ENCODE peak calls at places on chromosomes 11 and 22, in ten cellular contexts. X is activated naive CD4-positive, alpha-beta T cell treated with Interleukin-2 at 50 U/mL for 16 hours; D is left ventricle myocardium inferior; S is NCI-H345; C is neural progenitor cell; P is GM04503; L is NCI-H748 treated with DMSO at 0.1 percent for 48 hours; Z is sigmoid colon; H is B cell; V is activated CD4-positive, alpha-beta T cell treated with anti-CD3 and anti-CD28 coated beads, Interleukin-2, amount 50 U/mL, for 24 hours. Q is an unnamed sample.

GRCh38 chr22:28171713-28172112 is 252.7 kb upstream of the PITPNB start:
- DNase-seq in L (no peak), Z (no peak), S (no peak), P (no peak), D (no peak), V (no peak), H (no peak), X (no peak), C (no peak), Q (no peak)

GRCh38 chr11:64502634-64503033 is 88.4 kb upstream of the SLC22A12 start:
- DNase-seq in S (no peak), L (no peak), C (no peak), H (no peak), V (no peak), X (no peak), P (no peak), Z (no peak), D (no peak), Q (no peak)

GRCh38 chr22:23399367-23400285 is 180.5 kb downstream of the IGLL1 start:
- DNase-seq in P (no peak), C (no peak), D (no peak), L (no peak), H (no peak), Z (peak), V (no peak), X (no peak), S (no peak), Q (no peak)

GRCh38 chr11:120744016-120744994 is 232.8 kb downstream of the GRIK4 start:
- DNase-seq in X (no peak), C (no peak), P (no peak), D (no peak), V (no peak), Z (no peak), L (no peak), H (no peak), S (no peak), Q (no peak)

GRCh38 chr11:61814242-61814957 is 2.4 kb downstream of the FADS1 start:
- DNase-seq in D (no peak), H (no peak), C (peak), V (no peak), S (peak), X (no peak), L (peak), P (no peak), Z (no peak), Q (no peak)

GRCh38 chr11:130652671-130653335 is 204.4 kb downstream of the ADAMTS15 start:
- DNase-seq in X (no peak), P (peak), D (peak), V (no peak), H (no peak), S (no peak), L (no peak), Z (peak), C (no peak), Q (no peak)

GRCh38 chr11:122931510-122931909 is 49.0 kb downstream of the JHY start:
- DNase-seq in P (no peak), D (no peak), C (peak), X (no peak), V (no peak), L (no peak), S (no peak), H (no peak), Z (no peak), Q (no peak)

GRCh38 chr22:50733521-50734342 is 4.3 kb upstream of the ACR start:
- DNase-seq in V (no peak), S (no peak), P (peak), Z (peak), H (no peak), C (peak), D (peak), X (no peak), L (no peak), Q (no peak)

GRCh38 chr22:28909375-28909774 is 26.0 kb downstream of the ZNRF3 start:
- DNase-seq in C (no peak), Z (no peak), D (no peak), V (peak), L (no peak), S (no peak), X (peak), H (no peak), P (no peak), Q (peak)

GRCh38 chr22:38016182-38017078 is 32.1 kb upstream of the SOX10 start:
- DNase-seq in H (no peak), D (peak), X (no peak), L (no peak), S (no peak), V (no peak), C (peak), Z (peak), P (no peak), Q (no peak)

GRCh38 chr22:49632199-49633009 is 195.3 kb downstream of the BRD1 start:
- DNase-seq in V (no peak), D (peak), Z (peak), P (peak), X (no peak), H (no peak), S (peak), C (peak), L (peak), Q (no peak)

GRCh38 chr11:61760946-61761345 is 8.5 kb downstream of the MYRF start:
- DNase-seq in S (no peak), H (no peak), C (no peak), X (no peak), Z (no peak), L (no peak), P (no peak), D (no peak), V (no peak), Q (no peak)

GRCh38 chr11:44468338-44468988 is 97.0 kb upstream of the CD82 start:
- DNase-seq in L (no peak), V (no peak), X (no peak), D (no peak), C (no peak), Z (no peak), S (no peak), H (no peak), P (no peak), Q (no peak)

GRCh38 chr11:17036666-17037658 is 22.7 kb upstream of the PLEKHA7 start:
- DNase-seq in P (no peak), Z (no peak), V (no peak), D (no peak), H (no peak), C (peak), X (no peak), S (no peak), L (no peak), Q (no peak)

GRCh38 chr22:41613456-41613855 is 7.4 kb downstream of the DESI1 start:
- DNase-seq in X (no peak), D (no peak), C (no peak), H (no peak), Z (no peak), P (no peak), L (no peak), S (no peak), V (no peak), Q (no peak)

GRCh38 chr22:17205432-17205831 is 13.8 kb downstream of the ADA2 start:
- DNase-seq in P (no peak), H (no peak), D (no peak), V (no peak), S (no peak), C (no peak), Z (no peak), L (no peak), X (no peak), Q (no peak)

GRCh38 chr11:64157987-64158386 is 7.9 kb downstream of the MACROD1 start:
- DNase-seq in H (no peak), P (no peak), Z (no peak), V (no peak), X (no peak), L (no peak), S (no peak), D (no peak), C (no peak), Q (no peak)

GRCh38 chr11:44561275-44561781 is 4.1 kb upstream of the CD82 start:
- DNase-seq in C (no peak), Z (peak), P (no peak), X (no peak), D (no peak), S (peak), L (no peak), H (no peak), V (no peak), Q (no peak)

GRCh38 chr11:71080239-71081097 is 171.9 kb downstream of the SHANK2 start:
- DNase-seq in X (peak), Z (peak), V (no peak), D (peak), S (peak), L (peak), P (peak), H (no peak), C (peak), Q (peak)

Q was measured in stimulated activated CD4-positive, alpha-beta T cell treated with anti-CD3 and anti-CD28 coated beads, TNF-alpha, amount 100 ng/mL, for 24 hours.